ENCODE peak calls at places on chromosomes 2 and 18, in eight cellular contexts. K is bronchial epithelial cell; H is NCI-H774; T is activated CD4-positive, CD25-positive, alpha-beta regulatory T cell treated with anti-CD3 and anti-CD28 coated beads, Interleukin-2, amount 50 U/mL, for 72 hours; S is A172; O is psoas muscle; X is posterior vena cava; G is astrocyte of the spinal cord. P is an unnamed sample.

GRCh38 chr2:21306235-21306634 is 182.5 kb downstream of the TDRD15 start:
- DNase-seq in S (no peak), G (no peak), T (no peak), O (no peak), X (no peak), H (no peak), K (no peak), P (no peak)

GRCh38 chr2:99881901-99882591 is 260.3 kb downstream of the AFF3 start:
- DNase-seq in G (peak), K (peak), T (no peak), X (no peak), S (peak), O (no peak), H (peak), P (peak)

GRCh38 chr18:35442701-35443100 is 55.1 kb downstream of the INO80C start:
- DNase-seq in X (no peak), K (no peak), G (no peak), T (no peak), S (no peak), O (no peak), H (no peak), P (no peak)

GRCh38 chr2:240402566-240403295 is 32.7 kb upstream of the GPC1 start:
- DNase-seq in X (peak), T (no peak), H (no peak), K (no peak), O (no peak), S (no peak), G (no peak), P (no peak)

GRCh38 chr18:23547806-23548205 is 38.5 kb downstream of the NPC1 start:
- DNase-seq in H (no peak), O (no peak), K (peak), T (no peak), S (peak), X (no peak), G (peak), P (peak)

GRCh38 chr18:48037481-48038271 is 107.2 kb upstream of the SMAD2 start:
- DNase-seq in H (no peak), X (no peak), K (peak), O (no peak), G (no peak), T (no peak), S (no peak), P (no peak)

GRCh38 chr18:36296591-36297418 is 708 bp upstream of the FHOD3 start:
- DNase-seq in S (peak), K (peak), G (peak), X (peak), H (peak), O (peak), T (no peak), P (peak)

GRCh38 chr2:31383471-31384153 is 30.9 kb downstream of the XDH start:
- DNase-seq in O (no peak), H (no peak), T (no peak), S (peak), G (peak), K (peak), X (no peak), P (peak)

GRCh38 chr18:25350561-25351201 is 1.3 kb downstream of the ZNF521 start:
- DNase-seq in T (no peak), G (peak), H (no peak), O (peak), S (no peak), X (peak), K (no peak), P (no peak)

GRCh38 chr2:136135924-136136906 is 18.3 kb upstream of the CXCR4 start:
- DNase-seq in T (peak), H (no peak), K (no peak), S (no peak), X (no peak), O (no peak), G (no peak), P (no peak)

GRCh38 chr2:113220970-113221708 is 47.4 kb downstream of the PSD4 start:
- DNase-seq in H (no peak), G (no peak), O (no peak), S (no peak), T (no peak), K (no peak), X (no peak), P (no peak)

GRCh38 chr2:65057391-65058052 is 1.3 kb downstream of the CEP68 start:
- DNase-seq in G (peak), T (no peak), H (peak), S (peak), X (no peak), O (no peak), K (peak), P (peak)

GRCh38 chr2:60303685-60304084 is 249.8 kb downstream of the BCL11A start:
- DNase-seq in O (no peak), K (peak), S (no peak), X (no peak), H (no peak), G (no peak), T (no peak), P (no peak)

GRCh38 chr2:219570194-219570923 is 980 bp downstream of the OBSL1 start:
- DNase-seq in T (no peak), X (no peak), G (peak), K (peak), S (no peak), O (peak), H (no peak), P (no peak)

P was measured in RCC 7860.